ENCODE peak calls at places on chromosomes 7 and 10, in eight cellular contexts. One of them, this sample, is unnamed.

GRCh38 chr7:23981314-23981713 is 271.3 kb downstream of the STK31 start:
- DNase-seq in activated T-helper 1 cell treated with anti-CD3 and anti-CD28 coated beads, Interleukin-2, amount 50 U/mL, for 16 hours: no peak
- DNase-seq in MM.1S: no peak
- DNase-seq in GM12891: no peak
- DNase-seq in hypothalamus: no peak
- DNase-seq in GM13977: no peak
- DNase-seq in trophoblast cell: peak; percentile 19
- DNase-seq in endothelial cell: no peak
- DNase-seq in this sample: no peak

GRCh38 chr7:39978252-39978934 is 28.3 kb downstream of the CDK13 start:
- DNase-seq in GM13977: no peak
- DNase-seq in activated T-helper 1 cell treated with anti-CD3 and anti-CD28 coated beads, Interleukin-2, amount 50 U/mL, for 16 hours: no peak
- DNase-seq in hypothalamus: no peak
- DNase-seq in GM12891: no peak
- DNase-seq in MM.1S: no peak
- DNase-seq in endothelial cell: no peak
- DNase-seq in trophoblast cell: peak; percentile 33
- DNase-seq in this sample: no peak

GRCh38 chr10:70425096-70425495 is 16.4 kb downstream of the NODAL start:
- DNase-seq in GM13977: no peak
- DNase-seq in trophoblast cell: no peak
- DNase-seq in activated T-helper 1 cell treated with anti-CD3 and anti-CD28 coated beads, Interleukin-2, amount 50 U/mL, for 16 hours: no peak
- DNase-seq in MM.1S: no peak
- DNase-seq in hypothalamus: no peak
- DNase-seq in GM12891: no peak
- DNase-seq in endothelial cell: no peak
- DNase-seq in this sample: no peak

GRCh38 chr7:84145892-84146291 is 48.7 kb downstream of the SEMA3A start:
- DNase-seq in GM12891: no peak
- DNase-seq in activated T-helper 1 cell treated with anti-CD3 and anti-CD28 coated beads, Interleukin-2, amount 50 U/mL, for 16 hours: no peak
- DNase-seq in hypothalamus: no peak
- DNase-seq in endothelial cell: no peak
- DNase-seq in GM13977: no peak
- DNase-seq in MM.1S: no peak
- DNase-seq in trophoblast cell: no peak
- DNase-seq in this sample: no peak

GRCh38 chr10:99711129-99711719 is 20.7 kb downstream of the COX15 start:
- DNase-seq in activated T-helper 1 cell treated with anti-CD3 and anti-CD28 coated beads, Interleukin-2, amount 50 U/mL, for 16 hours: no peak
- DNase-seq in hypothalamus: no peak
- DNase-seq in trophoblast cell: peak; percentile 70
- DNase-seq in GM12891: no peak
- DNase-seq in MM.1S: peak; percentile 37
- DNase-seq in endothelial cell: peak; percentile 22
- DNase-seq in GM13977: peak; percentile 30
- DNase-seq in this sample: peak; percentile 39

GRCh38 chr10:21516270-21517131 is 9.0 kb downstream of the SKIDA1 start:
- DNase-seq in trophoblast cell: peak; percentile 73
- DNase-seq in GM13977: peak; percentile 78
- DNase-seq in hypothalamus: peak; percentile 76
- DNase-seq in GM12891: no peak
- DNase-seq in endothelial cell: peak; percentile 68
- DNase-seq in activated T-helper 1 cell treated with anti-CD3 and anti-CD28 coated beads, Interleukin-2, amount 50 U/mL, for 16 hours: no peak
- DNase-seq in MM.1S: peak; percentile 73
- DNase-seq in this sample: no peak

GRCh38 chr10:14658331-14659122 is 116.2 kb downstream of the FAM107B start:
- DNase-seq in trophoblast cell: peak; percentile 66
- DNase-seq in activated T-helper 1 cell treated with anti-CD3 and anti-CD28 coated beads, Interleukin-2, amount 50 U/mL, for 16 hours: no peak
- DNase-seq in MM.1S: no peak
- DNase-seq in GM13977: peak; percentile 28
- DNase-seq in GM12891: no peak
- DNase-seq in endothelial cell: no peak
- DNase-seq in hypothalamus: no peak
- DNase-seq in this sample: peak; percentile 27

GRCh38 chr10:110577056-110577455 is 9.6 kb downstream of the SMC3 start:
- DNase-seq in hypothalamus: no peak
- DNase-seq in GM12891: no peak
- DNase-seq in GM13977: no peak
- DNase-seq in endothelial cell: no peak
- DNase-seq in trophoblast cell: no peak
- DNase-seq in activated T-helper 1 cell treated with anti-CD3 and anti-CD28 coated beads, Interleukin-2, amount 50 U/mL, for 16 hours: no peak
- DNase-seq in MM.1S: no peak
- DNase-seq in this sample: no peak

GRCh38 chr10:131575877-131576276 is 264.4 kb upstream of the TCERG1L start:
- DNase-seq in activated T-helper 1 cell treated with anti-CD3 and anti-CD28 coated beads, Interleukin-2, amount 50 U/mL, for 16 hours: no peak
- DNase-seq in GM12891: no peak
- DNase-seq in endothelial cell: no peak
- DNase-seq in hypothalamus: no peak
- DNase-seq in MM.1S: no peak
- DNase-seq in trophoblast cell: no peak
- DNase-seq in GM13977: no peak
- DNase-seq in this sample: no peak

GRCh38 chr10:46528675-46529615 is 27.5 kb downstream of the GPRIN2 start:
- DNase-seq in GM13977: no peak
- DNase-seq in endothelial cell: no peak
- DNase-seq in GM12891: no peak
- DNase-seq in trophoblast cell: no peak
- DNase-seq in activated T-helper 1 cell treated with anti-CD3 and anti-CD28 coated beads, Interleukin-2, amount 50 U/mL, for 16 hours: no peak
- DNase-seq in hypothalamus: no peak
- DNase-seq in MM.1S: no peak
- DNase-seq in this sample: no peak